ENCODE peak calls at places on chromosomes 16 and 17, in six cellular contexts. Y is fibroblast of lung, K is neural progenitor cell, B is HT-29, T is NCI-H1092, D is glutamatergic neuron. H is an unnamed sample.
A peak's percentile ranks its signal among the peaks of the same experiment; 100 is the strongest.

GRCh38 chr17:74119960-74120359 is 83.5 kb upstream of the RPL38 start:
- DNase-seq in Y (no peak), K (no peak), B (no peak), T (peak; percentile 15), D (no peak), H (no peak)

GRCh38 chr17:57086069-57086930 is 1.3 kb downstream of the AKAP1 start:
- DNase-seq in Y (peak; percentile 15), K (peak; percentile 47), B (peak; percentile 58), T (no peak), D (peak; percentile 34), H (no peak)

GRCh38 chr17:2023692-2024571 is 1.2 kb downstream of the RTN4RL1 start:
- DNase-seq in Y (peak; percentile 33), K (peak; percentile 99), B (no peak), T (peak; percentile 17), D (peak; percentile 77), H (no peak)

GRCh38 chr16:77330332-77331043 is 104.3 kb downstream of the ADAMTS18 start:
- DNase-seq in Y (no peak), K (peak; percentile 88), B (no peak), T (no peak), D (no peak), H (no peak)

GRCh38 chr17:12737740-12738469 is 51.4 kb upstream of the ARHGAP44 start:
- DNase-seq in Y (peak; percentile 26), K (peak; percentile 38), B (no peak), T (no peak), D (no peak), H (no peak)

GRCh38 chr16:69131167-69131748 is 1.1 kb downstream of the CHTF8 start:
- DNase-seq in Y (peak; percentile 38), K (peak; percentile 67), B (peak; percentile 23), T (no peak), D (no peak), H (no peak)

GRCh38 chr16:24829153-24829552 is 16.6 kb upstream of the SLC5A11 start:
- DNase-seq in Y (no peak), K (no peak), B (no peak), T (no peak), D (no peak), H (no peak)

GRCh38 chr17:78798695-78799559 is 16.9 kb upstream of the CYTH1 start:
- DNase-seq in Y (peak; percentile 53), K (peak; percentile 43), B (peak; percentile 36), T (no peak), D (no peak), H (no peak)